ENCODE peak calls at places on chromosomes 7 and 10, in seven cellular contexts. R is stimulated activated naive CD8-positive, alpha-beta T cell treated with anti-CD3 and anti-CD28 coated beads, Interleukin-15, Interleukin-2, amounts not matched to agents 100 U/mL and 50 U/mL, for 24 hours; J is activated CD8-positive, alpha-beta T cell treated with anti-CD3 and anti-CD28 coated beads for 36 hours; M is D341Med; T is ureter; K is Caco-2; P is RWPE1. V is an unnamed sample.

GRCh38 chr7:81944103-81944502 is 174.3 kb upstream of the HGF start:
- DNase-seq in R (no peak), J (no peak), M (no peak), T (no peak), K (no peak), P (no peak), V (no peak)

GRCh38 chr7:44101966-44102845 is 1.9 kb upstream of the AEBP1 start:
- DNase-seq in R (no peak), J (no peak), M (no peak), T (no peak), K (no peak), P (peak), V (peak)

GRCh38 chr7:54015251-54015650 is 526.9 kb upstream of the VSTM2A start:
- DNase-seq in R (no peak), J (no peak), M (no peak), T (no peak), K (no peak), P (peak), V (peak)

GRCh38 chr10:61992683-61993629 is 91.5 kb downstream of the ARID5B start:
- DNase-seq in R (no peak), J (peak), M (no peak), T (peak), K (no peak), P (peak), V (peak)

GRCh38 chr7:26439502-26440252 is 148.0 kb downstream of the SNX10 start:
- DNase-seq in R (no peak), J (no peak), M (no peak), T (no peak), K (no peak), P (no peak), V (no peak)

GRCh38 chr10:131806646-131807317 is 94.0 kb upstream of the PPP2R2D start:
- DNase-seq in R (no peak), J (no peak), M (no peak), T (peak), K (no peak), P (no peak), V (no peak)

GRCh38 chr7:148296994-148297644 is 293.4 kb upstream of the C7orf33 start:
- DNase-seq in R (no peak), J (no peak), M (no peak), T (no peak), K (no peak), P (no peak), V (no peak)

GRCh38 chr10:6406220-6407033 is 173.6 kb downstream of the PRKCQ start:
- DNase-seq in R (no peak), J (peak), M (peak), T (no peak), K (no peak), P (peak), V (no peak)

GRCh38 chr10:19946245-19946644 is 130.0 kb downstream of the PLXDC2 start:
- DNase-seq in R (no peak), J (no peak), M (no peak), T (no peak), K (no peak), P (no peak), V (no peak)

GRCh38 chr10:31619410-31620095 is 300.5 kb downstream of the ZEB1 start:
- DNase-seq in R (no peak), J (no peak), M (peak), T (no peak), K (no peak), P (no peak), V (peak)

GRCh38 chr10:63467833-63468232 is 2.1 kb upstream of the JMJD1C start:
- DNase-seq in R (no peak), J (no peak), M (no peak), T (no peak), K (no peak), P (no peak), V (no peak)

GRCh38 chr10:35340975-35341374 is 4.7 kb downstream of the CCNY start:
- DNase-seq in R (peak), J (peak), M (no peak), T (no peak), K (no peak), P (no peak), V (peak)

GRCh38 chr10:28530751-28531150 is 2.2 kb upstream of the WAC start:
- DNase-seq in R (no peak), J (no peak), M (no peak), T (no peak), K (no peak), P (no peak), V (no peak)

GRCh38 chr7:134886353-134887057 is 99.8 kb upstream of the AGBL3 start:
- DNase-seq in R (no peak), J (no peak), M (no peak), T (peak), K (peak), P (no peak), V (peak)

GRCh38 chr10:5078781-5079180 is 15.4 kb upstream of the AKR1C3 start:
- DNase-seq in R (no peak), J (no peak), M (no peak), T (no peak), K (no peak), P (peak), V (no peak)

GRCh38 chr10:88332526-88333265 is 250.4 kb downstream of the RNLS start:
- DNase-seq in R (no peak), J (no peak), M (no peak), T (no peak), K (no peak), P (no peak), V (no peak)

GRCh38 chr10:70445718-70446485 is 4.4 kb upstream of the NODAL start:
- DNase-seq in R (no peak), J (no peak), M (no peak), T (no peak), K (peak), P (no peak), V (peak)

GRCh38 chr10:110368002-110368401 is 63.3 kb upstream of the SMNDC1 start:
- DNase-seq in R (peak), J (peak), M (no peak), T (no peak), K (no peak), P (no peak), V (no peak)

GRCh38 chr7:77184990-77185389 is 14.6 kb downstream of the FGL2 start:
- DNase-seq in R (no peak), J (no peak), M (no peak), T (no peak), K (no peak), P (no peak), V (no peak)

GRCh38 chr10:132359305-132360040 is 27.5 kb downstream of the LRRC27 start:
- DNase-seq in R (no peak), J (no peak), M (no peak), T (no peak), K (no peak), P (no peak), V (no peak)

GRCh38 chr7:150994838-150995510 is 4.2 kb downstream of the NOS3 start:
- DNase-seq in R (no peak), J (no peak), M (no peak), T (no peak), K (no peak), P (no peak), V (no peak)

GRCh38 chr7:42070068-42070467 is 166.9 kb downstream of the GLI3 start:
- DNase-seq in R (no peak), J (no peak), M (no peak), T (no peak), K (no peak), P (peak), V (no peak)

GRCh38 chr7:129774871-129775694 is 163.6 kb downstream of the NRF1 start:
- DNase-seq in R (no peak), J (no peak), M (no peak), T (no peak), K (no peak), P (no peak), V (no peak)

GRCh38 chr7:25389489-25390106 is 161.3 kb upstream of the NPVF start:
- DNase-seq in R (no peak), J (peak), M (peak), T (no peak), K (no peak), P (peak), V (no peak)

GRCh38 chr10:103854265-103854686 is 1.1 kb downstream of the SH3PXD2A start:
- DNase-seq in R (no peak), J (peak), M (no peak), T (no peak), K (no peak), P (peak), V (no peak)

GRCh38 chr10:114856544-114857287 is 35.1 kb downstream of the FHIP2A start:
- DNase-seq in R (no peak), J (peak), M (no peak), T (no peak), K (no peak), P (peak), V (no peak)

GRCh38 chr10:123421461-123421860 is 244.7 kb upstream of the GPR26 start:
- DNase-seq in R (no peak), J (no peak), M (no peak), T (no peak), K (no peak), P (no peak), V (no peak)

GRCh38 chr7:101094791-101095375 is 9.6 kb downstream of the TRIM56 start:
- DNase-seq in R (peak), J (peak), M (peak), T (no peak), K (no peak), P (no peak), V (peak)

GRCh38 chr7:129208667-129209066 is 16.2 kb upstream of the AHCYL2 start:
- DNase-seq in R (no peak), J (no peak), M (no peak), T (no peak), K (no peak), P (no peak), V (no peak)

GRCh38 chr7:152899482-152900166 is 140.1 kb downstream of the ACTR3B start:
- DNase-seq in R (no peak), J (no peak), M (no peak), T (peak), K (no peak), P (no peak), V (no peak)

GRCh38 chr7:80499350-80499955 is 12.4 kb downstream of the GNAT3 start:
- DNase-seq in R (no peak), J (no peak), M (no peak), T (peak), K (peak), P (peak), V (peak)

GRCh38 chr10:126042906-126043305 is 146.5 kb downstream of the FANK1 start:
- DNase-seq in R (no peak), J (no peak), M (no peak), T (no peak), K (no peak), P (no peak), V (no peak)

V was measured in MG63.